ENCODE peak calls at places on chromosomes 3 and 15, in ten cellular contexts. D, J, M, E, G, S, Z, B, P and Y are unnamed samples.
A peak's percentile ranks its signal among the peaks of the same experiment; 100 is the strongest.

GRCh38 chr15:31136016-31136415 is 34.5 kb upstream of the TRPM1 start:
- DNase-seq in D (no peak), J (no peak), M (no peak), E (no peak), G (no peak), S (no peak), Z (no peak), B (no peak), P (no peak), Y (no peak)

GRCh38 chr15:94793641-94794040 is 562.3 kb downstream of the MCTP2 start:
- DNase-seq in D (peak; percentile 69), J (no peak), M (no peak), E (no peak), G (no peak), S (no peak), Z (no peak), B (no peak), P (no peak), Y (peak; percentile 53)

GRCh38 chr3:105385868-105386508 is 19.3 kb downstream of the ALCAM start:
- DNase-seq in D (no peak), J (no peak), M (peak; percentile 39), E (no peak), G (no peak), S (no peak), Z (no peak), B (no peak), P (no peak), Y (no peak)

GRCh38 chr15:69226028-69226355 is 65.6 kb downstream of the GLCE start:
- DNase-seq in D (no peak), J (no peak), M (no peak), E (no peak), G (no peak), S (no peak), Z (no peak), B (no peak), P (no peak), Y (no peak)

GRCh38 chr3:127822166-127822835 is at the start of gene MGLL:
- DNase-seq in D (peak; percentile 50), J (no peak), M (no peak), E (peak; percentile 59), G (no peak), S (no peak), Z (peak; percentile 76), B (peak; percentile 56), P (no peak), Y (peak; percentile 42)

GRCh38 chr3:72487078-72487765 is 361.0 kb downstream of the SHQ1 start:
- DNase-seq in D (peak; percentile 85), J (no peak), M (peak; percentile 61), E (peak; percentile 72), G (no peak), S (peak; percentile 50), Z (peak; percentile 90), B (no peak), P (no peak), Y (no peak)

GRCh38 chr3:105997800-105998526 is 129.2 kb upstream of the CBLB start:
- DNase-seq in D (peak; percentile 95), J (no peak), M (peak; percentile 74), E (no peak), G (no peak), S (no peak), Z (peak; percentile 65), B (no peak), P (no peak), Y (no peak)

GRCh38 chr15:42576776-42577175 is 1.4 kb downstream of the STARD9 start:
- DNase-seq in D (no peak), J (no peak), M (no peak), E (no peak), G (no peak), S (no peak), Z (no peak), B (no peak), P (no peak), Y (no peak)

GRCh38 chr3:172522871-172523818 is at the start of gene TNFSF10:
- DNase-seq in D (peak; percentile 22), J (peak; percentile 61), M (peak; percentile 91), E (peak; percentile 87), G (peak; percentile 58), S (no peak), Z (peak; percentile 76), B (peak; percentile 83), P (peak; percentile 79), Y (no peak)

GRCh38 chr3:123651449-123652345 is 66.8 kb upstream of the HACD2 start:
- DNase-seq in D (no peak), J (no peak), M (no peak), E (no peak), G (no peak), S (no peak), Z (no peak), B (no peak), P (no peak), Y (no peak)

GRCh38 chr3:46252980-46253379 is 10.7 kb downstream of the CCR3 start:
- DNase-seq in D (no peak), J (no peak), M (no peak), E (no peak), G (no peak), S (no peak), Z (no peak), B (no peak), P (no peak), Y (no peak)

GRCh38 chr3:16012086-16012485 is 162.4 kb upstream of the GALNT15 start:
- DNase-seq in D (peak; percentile 88), J (no peak), M (no peak), E (no peak), G (no peak), S (no peak), Z (no peak), B (no peak), P (no peak), Y (no peak)

GRCh38 chr15:64779024-64779423 is 3.6 kb upstream of the RBPMS2 start:
- DNase-seq in D (no peak), J (no peak), M (no peak), E (no peak), G (no peak), S (no peak), Z (no peak), B (no peak), P (no peak), Y (no peak)

GRCh38 chr15:39767921-39768320 is 14.7 kb downstream of the FSIP1 start:
- DNase-seq in D (no peak), J (no peak), M (no peak), E (no peak), G (no peak), S (no peak), Z (no peak), B (no peak), P (no peak), Y (no peak)

GRCh38 chr15:63497642-63498100 is 6.7 kb upstream of the USP3 start:
- DNase-seq in D (no peak), J (peak; percentile 86), M (peak; percentile 93), E (peak; percentile 74), G (peak; percentile 82), S (no peak), Z (no peak), B (peak; percentile 49), P (peak; percentile 59), Y (no peak)

GRCh38 chr3:141840737-141841544 is 35.5 kb upstream of the ATP1B3 start:
- DNase-seq in D (no peak), J (no peak), M (no peak), E (no peak), G (no peak), S (no peak), Z (no peak), B (no peak), P (no peak), Y (no peak)

GRCh38 chr3:37621771-37622170 is 239.9 kb upstream of the CTDSPL start:
- DNase-seq in D (no peak), J (no peak), M (no peak), E (no peak), G (no peak), S (no peak), Z (no peak), B (no peak), P (no peak), Y (no peak)

GRCh38 chr3:151538706-151539403 is 78.0 kb upstream of the IGSF10 start:
- DNase-seq in D (peak; percentile 30), J (no peak), M (no peak), E (no peak), G (no peak), S (no peak), Z (peak; percentile 73), B (no peak), P (no peak), Y (no peak)

GRCh38 chr3:30576946-30577345 is 29.5 kb upstream of the TGFBR2 start:
- DNase-seq in D (peak; percentile 31), J (no peak), M (no peak), E (no peak), G (no peak), S (no peak), Z (no peak), B (no peak), P (no peak), Y (no peak)

GRCh38 chr3:27479816-27480543 is 4.2 kb downstream of the SLC4A7 start:
- DNase-seq in D (no peak), J (no peak), M (peak; percentile 58), E (no peak), G (peak; percentile 50), S (no peak), Z (no peak), B (no peak), P (no peak), Y (no peak)

GRCh38 chr15:95910643-95911212 is 419.8 kb upstream of the NR2F2 start:
- DNase-seq in D (no peak), J (no peak), M (no peak), E (no peak), G (no peak), S (no peak), Z (no peak), B (no peak), P (no peak), Y (no peak)

GRCh38 chr3:134060561-134061385 is 31.0 kb upstream of the SLCO2A1 start:
- DNase-seq in D (no peak), J (no peak), M (no peak), E (no peak), G (no peak), S (no peak), Z (no peak), B (peak; percentile 39), P (no peak), Y (no peak)